ENCODE peak calls at places on chromosome 6, in four cellular contexts. T, K, O and G are unnamed samples.

GRCh38 chr6:142756215-142756630 is 188.8 kb downstream of the HIVEP2 start:
- DNase-seq in T (peak), K (no peak), O (no peak), G (peak)

GRCh38 chr6:3159805-3160781 is 2.7 kb upstream of the TUBB2A start:
- DNase-seq in T (no peak), K (peak), O (peak), G (no peak)

GRCh38 chr6:108760158-108761050 is 87.8 kb upstream of the ARMC2 start:
- DNase-seq in T (peak), K (no peak), O (no peak), G (peak)

GRCh38 chr6:159691963-159692287 is 1.1 kb downstream of the SOD2 start:
- DNase-seq in T (no peak), K (no peak), O (peak), G (no peak)

GRCh38 chr6:15244605-15245360 is 1.1 kb upstream of the JARID2 start:
- DNase-seq in T (peak), K (peak), O (peak), G (peak)

GRCh38 chr6:141587482-141588266 is 545.1 kb upstream of the GJE1 start:
- DNase-seq in T (peak), K (no peak), O (no peak), G (peak)

GRCh38 chr6:160160450-160160849 is 38.8 kb downstream of the SLC22A1 start:
- DNase-seq in T (no peak), K (no peak), O (no peak), G (no peak)

GRCh38 chr6:14381225-14381887 is 263.8 kb downstream of the CD83 start:
- DNase-seq in T (no peak), K (no peak), O (no peak), G (no peak)

GRCh38 chr6:131213501-131213990 is 78.3 kb downstream of the AKAP7 start:
- DNase-seq in T (peak), K (no peak), O (no peak), G (peak)

GRCh38 chr6:44468835-44469234 is 81.3 kb downstream of the CDC5L start:
- DNase-seq in T (no peak), K (no peak), O (no peak), G (no peak)

GRCh38 chr6:160931378-160932343 is 59.9 kb upstream of the MAP3K4 start:
- DNase-seq in T (no peak), K (no peak), O (no peak), G (no peak)

GRCh38 chr6:13457577-13457976 is 29.8 kb downstream of the GFOD1 start:
- DNase-seq in T (peak), K (no peak), O (no peak), G (peak)

GRCh38 chr6:74115674-74116073 is 419.7 kb downstream of the CD109 start:
- DNase-seq in T (peak), K (no peak), O (no peak), G (peak)

GRCh38 chr6:82818727-82819126 is 246.9 kb downstream of the UBE3D start:
- DNase-seq in T (peak), K (no peak), O (no peak), G (peak)

GRCh38 chr6:98832282-98833100 is 1.9 kb upstream of the POU3F2 start:
- DNase-seq in T (peak), K (peak), O (no peak), G (peak)

GRCh38 chr6:49570474-49571079 is 20.1 kb downstream of the C6orf141 start:
- DNase-seq in T (peak), K (no peak), O (no peak), G (peak)
- TF ChIP-seq CTCF in T (peak), K (no peak), O (no peak), G (no peak)

GRCh38 chr6:4935486-4935885 is 68.4 kb downstream of the RPP40 start:
- DNase-seq in T (no peak), K (no peak), O (peak), G (no peak)
- H3K4me3 ChIP-seq in T (no peak), K (no peak), O (no peak), G (no peak)

GRCh38 chr6:150043096-150043495 is 17.8 kb upstream of the RAET1L start:
- DNase-seq in T (no peak), K (no peak), O (no peak), G (no peak)

GRCh38 chr6:150037526-150038201 is 12.3 kb upstream of the RAET1L start:
- DNase-seq in T (no peak), K (no peak), O (no peak), G (peak)

GRCh38 chr6:150033197-150033771 is 8.0 kb upstream of the RAET1L start:
- DNase-seq in T (no peak), K (no peak), O (no peak), G (no peak)

GRCh38 chr6:150036081-150036480 is 10.7 kb upstream of the RAET1L start:
- DNase-seq in T (no peak), K (no peak), O (no peak), G (no peak)

DNA sequence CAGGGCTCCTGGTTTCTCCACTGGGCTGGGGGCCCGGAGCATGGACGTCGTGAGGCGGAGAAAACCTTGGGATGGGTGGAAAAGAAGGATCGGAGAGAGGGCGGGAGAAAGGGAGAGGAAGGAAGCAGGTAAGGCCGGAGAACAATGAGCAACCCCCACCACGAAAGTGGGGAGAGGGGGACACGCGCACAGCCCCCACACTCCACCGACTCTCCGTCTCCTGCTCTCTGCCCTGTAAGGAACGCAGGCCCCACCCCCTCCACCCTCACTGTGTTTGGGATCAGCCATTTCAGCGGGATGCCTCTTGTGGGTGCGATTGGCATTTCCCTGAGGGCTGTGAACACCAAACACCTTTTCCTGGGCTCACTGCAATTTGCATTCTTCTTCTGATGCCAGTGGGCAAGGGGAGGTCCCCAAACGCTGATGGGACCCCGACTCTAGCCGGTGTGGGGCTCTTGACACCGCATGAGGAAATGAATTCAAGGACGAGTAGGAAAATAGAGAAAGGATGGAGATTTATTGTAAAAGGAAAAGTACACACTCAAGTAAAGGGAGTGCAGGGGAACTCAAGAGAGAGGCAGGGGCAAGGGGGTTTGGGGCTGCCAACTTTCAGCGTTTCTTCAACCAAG is 13.0 kb upstream of the RAET1L start:
- DNase-seq in T (no peak), K (no peak), O (no peak), G (peak)
- TF ChIP-seq CTCF in T (no peak), K (no peak), O (no peak), G (no peak)

GRCh38 chr6:166145751-166146150 is 21.9 kb downstream of the TBXT start:
- DNase-seq in T (no peak), K (no peak), O (no peak), G (no peak)
- H3K4me3 ChIP-seq in T (no peak), K (no peak), O (no peak), G (no peak)

DNA sequence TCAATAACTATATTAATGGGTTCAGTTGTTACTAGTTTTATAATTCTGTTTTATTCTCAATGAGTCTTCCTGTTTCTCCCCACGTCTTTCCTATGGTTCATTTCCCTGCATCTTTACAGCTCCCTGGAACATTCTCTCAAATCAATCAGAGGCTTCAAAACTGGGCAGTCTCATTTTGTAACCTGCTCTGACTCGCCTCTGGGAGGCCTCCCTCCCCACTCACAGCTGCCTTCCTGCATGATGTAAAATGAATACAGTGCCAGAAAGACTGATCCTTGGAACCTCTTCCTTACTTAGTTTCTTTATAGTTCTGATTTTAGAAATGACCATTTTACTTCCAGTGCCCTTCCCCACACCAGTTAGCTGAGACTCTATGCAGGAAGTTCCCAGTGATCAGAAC is 103.9 kb downstream of the ESR1 start:
- DNase-seq in T (peak), K (no peak), O (no peak), G (peak)
- TF ChIP-seq CTCF in T (no peak), K (no peak), O (no peak), G (no peak)